ENCODE peak calls at places on chromosomes 3 and 15, in eight cellular contexts. L is GM23338, V is fibroblast of villous mesenchyme, U is GM12865, G is heart left ventricle, Q is cardiac muscle cell, R is retinal pigment epithelial cell, M is PC-3. S is an unnamed sample.

GRCh38 chr15:67240235-67241131 is 14.0 kb downstream of the AAGAB start:
- DNase-seq in U (peak), M (peak), V (no peak), R (no peak), Q (peak), L (peak), G (no peak), S (no peak)

GRCh38 chr3:174318146-174318545 is 541.0 kb upstream of the NAALADL2 start:
- DNase-seq in Q (no peak), U (no peak), R (no peak), L (no peak), V (no peak), G (no peak), M (no peak), S (peak)

GRCh38 chr15:22811640-22812039 is 25.2 kb downstream of the NIPA1 start:
- DNase-seq in M (peak), Q (no peak), G (no peak), L (peak), V (peak), U (no peak), R (no peak), S (peak)

GRCh38 chr3:120137548-120137947 is 43.3 kb upstream of the GSK3B start:
- DNase-seq in M (no peak), L (no peak), Q (no peak), R (no peak), G (no peak), U (no peak), V (no peak), S (no peak)

GRCh38 chr3:100226712-100227429 is 33.9 kb upstream of the TBC1D23 start:
- DNase-seq in G (no peak), M (peak), U (no peak), R (no peak), L (no peak), V (peak), Q (no peak), S (peak)

GRCh38 chr3:99108508-99108907 is 207.0 kb upstream of the DCBLD2 start:
- DNase-seq in U (no peak), R (peak), Q (no peak), G (no peak), V (peak), L (no peak), M (peak), S (peak)

GRCh38 chr3:14301558-14301957 is 100.8 kb upstream of the SLC6A6 start:
- DNase-seq in G (no peak), L (peak), M (no peak), U (no peak), R (no peak), Q (no peak), V (peak), S (peak)

GRCh38 chr3:41997702-41998551 is 36.0 kb upstream of the ULK4 start:
- DNase-seq in R (no peak), V (no peak), G (no peak), L (peak), U (peak), M (no peak), Q (peak), S (no peak)

GRCh38 chr3:186790261-186790981 is 7.0 kb downstream of the EIF4A2 start:
- DNase-seq in U (peak), G (no peak), L (peak), M (peak), R (peak), V (peak), Q (peak), S (peak)

GRCh38 chr15:22257047-22257667 is 176.8 kb downstream of the OR4M2 start:
- DNase-seq in M (no peak), Q (no peak), U (no peak), R (no peak), V (peak), L (no peak), G (no peak), S (no peak)

GRCh38 chr3:150760431-150761200 is 2.4 kb downstream of the SIAH2 start:
- DNase-seq in G (no peak), U (peak), R (no peak), L (no peak), M (no peak), V (peak), Q (no peak), S (no peak)

GRCh38 chr15:98858610-98859023 is 149.0 kb downstream of the PGPEP1L start:
- DNase-seq in Q (no peak), V (no peak), M (no peak), G (no peak), R (no peak), L (no peak), U (no peak), S (no peak)

GRCh38 chr15:89332446-89332845 is 2.2 kb downstream of the POLG start:
- DNase-seq in U (peak), L (peak), V (peak), G (no peak), Q (peak), M (peak), R (no peak), S (peak)

GRCh38 chr15:87556886-87557285 is 699.7 kb downstream of the NTRK3 start:
- DNase-seq in Q (no peak), R (no peak), V (no peak), M (peak), U (no peak), G (no peak), L (no peak), S (no peak)

GRCh38 chr3:138974467-138974866 is 27.4 kb downstream of the FOXL2NB start:
- DNase-seq in G (no peak), V (no peak), M (peak), U (no peak), Q (no peak), R (no peak), L (no peak), S (peak)

GRCh38 chr15:33206366-33206765 is 11.9 kb upstream of the FMN1 start:
- DNase-seq in V (no peak), M (no peak), Q (no peak), L (no peak), U (no peak), G (no peak), R (no peak), S (no peak)

GRCh38 chr3:196406806-196407470 is 25.3 kb downstream of the UBXN7 start:
- DNase-seq in U (no peak), V (peak), G (no peak), M (no peak), Q (no peak), L (peak), R (peak), S (peak)

GRCh38 chr3:125148836-125149235 is 63.7 kb downstream of the SLC12A8 start:
- DNase-seq in R (no peak), M (no peak), V (peak), L (no peak), G (peak), U (peak), Q (no peak), S (peak)

GRCh38 chr3:55189359-55189801 is 261.5 kb upstream of the LRTM1 start:
- DNase-seq in U (no peak), M (no peak), L (peak), R (no peak), G (peak), Q (no peak), V (peak), S (peak)

GRCh38 chr15:100353469-100353868 is 11.7 kb upstream of the ADAMTS17 start:
- DNase-seq in Q (no peak), V (no peak), L (no peak), R (no peak), M (no peak), U (no peak), G (no peak), S (no peak)

GRCh38 chr3:128369881-128370642 is 96.6 kb downstream of the DNAJB8 start:
- DNase-seq in Q (peak), V (no peak), G (no peak), U (peak), R (no peak), L (peak), M (no peak), S (no peak)
- TF ChIP-seq CTCF in Q (no peak), V (no peak), G (no peak), U (no peak), R (peak), L (peak), M (peak), S (no peak)

GRCh38 chr3:37324752-37325407 is 150.5 kb upstream of the LRRFIP2 start:
- DNase-seq in G (no peak), L (no peak), V (no peak), M (no peak), U (no peak), R (no peak), Q (no peak), S (peak)
- H3K4me3 ChIP-seq in G (no peak), L (no peak), V (no peak), M (no peak), U (no peak), R (no peak), Q (no peak), S (no peak)

GRCh38 chr15:75210867-75211266 is 9.2 kb downstream of the C15orf39 start:
- DNase-seq in Q (no peak), U (no peak), R (no peak), L (no peak), G (no peak), V (no peak), M (no peak), S (no peak)

GRCh38 chr15:75213768-75214221 is 12.1 kb downstream of the C15orf39 start:
- DNase-seq in G (no peak), R (no peak), L (no peak), Q (no peak), M (no peak), V (no peak), U (peak), S (no peak)

GRCh38 chr15:75213212-75213767 is 11.6 kb downstream of the C15orf39 start:
- DNase-seq in G (no peak), R (no peak), U (no peak), L (no peak), M (no peak), V (no peak), Q (no peak), S (no peak)

GRCh38 chr15:75212200-75212858 is 10.6 kb downstream of the C15orf39 start:
- DNase-seq in G (no peak), M (no peak), U (no peak), Q (no peak), R (no peak), V (no peak), L (no peak), S (no peak)

GRCh38 chr15:75211436-75212199 is 9.9 kb downstream of the C15orf39 start:
- DNase-seq in U (no peak), V (peak), M (no peak), G (no peak), L (no peak), R (no peak), Q (no peak), S (no peak)
- TF ChIP-seq CTCF in U (no peak), V (no peak), M (no peak), G (no peak), L (no peak), R (no peak), Q (no peak), S (no peak)

DNA sequence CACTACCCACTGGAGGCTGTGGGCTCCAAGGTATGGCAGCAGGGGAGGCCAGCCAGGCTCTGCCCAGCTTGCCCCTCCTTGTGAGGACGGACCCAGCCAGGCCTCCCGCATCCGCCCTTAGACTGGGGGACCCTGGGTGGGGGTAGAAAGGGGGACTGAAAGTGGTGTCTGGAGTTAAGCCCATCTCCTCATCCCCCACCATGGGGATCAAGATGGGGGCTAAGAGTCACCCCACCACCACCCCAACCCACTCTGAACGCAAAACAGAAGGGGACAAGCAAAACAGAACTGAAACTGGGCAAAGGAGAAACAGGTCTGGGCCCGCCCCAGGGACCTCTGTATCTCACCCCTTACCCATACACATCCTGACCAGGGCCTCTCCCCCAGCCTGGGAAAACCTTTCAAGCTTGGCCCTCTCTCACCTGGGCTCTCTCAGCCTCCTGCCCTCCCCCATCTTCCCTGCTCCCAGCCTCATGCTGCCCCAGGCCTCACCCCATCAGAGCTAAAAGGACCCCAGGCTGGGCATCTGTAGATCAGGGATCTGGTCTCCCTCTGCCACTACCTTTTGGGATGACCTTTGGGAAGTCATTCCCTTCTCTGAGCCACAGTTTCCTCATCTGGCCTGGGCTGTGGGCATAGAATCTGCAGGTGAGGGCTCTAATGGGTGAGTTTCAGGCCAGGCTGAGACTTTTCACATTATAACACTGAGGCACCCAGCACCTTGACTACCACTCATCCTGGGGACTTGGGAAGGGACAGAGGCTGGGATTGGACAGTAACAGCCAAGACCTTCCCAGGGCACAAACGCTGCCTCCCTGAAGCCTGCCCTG is 30.0 kb upstream of the CYP11A1 start:
- DNase-seq in Q (no peak), V (no peak), R (no peak), M (peak), L (no peak), G (no peak), U (peak), S (no peak)
- H3K4me3 ChIP-seq in Q (no peak), V (no peak), R (no peak), M (no peak), L (no peak), G (no peak), U (peak), S (no peak)

GRCh38 chr3:145087038-145087437 is 1073.9 kb downstream of the PLOD2 start:
- DNase-seq in V (no peak), L (no peak), M (no peak), Q (no peak), R (no peak), U (no peak), G (no peak), S (no peak)
- TF ChIP-seq CTCF in V (no peak), L (peak), M (no peak), Q (no peak), R (no peak), U (no peak), G (no peak), S (no peak)

GRCh38 chr15:40927497-40928346 is 1.4 kb upstream of the DLL4 start:
- DNase-seq in M (no peak), L (peak), R (no peak), G (no peak), Q (no peak), U (no peak), V (no peak), S (no peak)
- H3K4me3 ChIP-seq in M (peak), L (peak), R (peak), G (peak), Q (peak), U (peak), V (peak), S (peak)

GRCh38 chr3:57855943-57856342 is 99.8 kb downstream of the SLMAP start:
- DNase-seq in V (no peak), M (no peak), G (no peak), R (no peak), L (no peak), U (no peak), Q (no peak), S (peak)

GRCh38 chr3:57851304-57851703 is 95.2 kb downstream of the SLMAP start:
- DNase-seq in Q (no peak), V (no peak), R (no peak), M (no peak), U (no peak), L (no peak), G (no peak), S (no peak)

GRCh38 chr3:57856675-57857074 is 100.6 kb downstream of the SLMAP start:
- DNase-seq in L (peak), G (no peak), U (peak), V (peak), Q (no peak), M (peak), R (no peak), S (no peak)

GRCh38 chr3:57855281-57855680 is 99.2 kb downstream of the SLMAP start:
- DNase-seq in R (no peak), V (no peak), Q (no peak), U (no peak), G (no peak), L (no peak), M (peak), S (peak)

GRCh38 chr3:57852896-57853295 is 96.8 kb downstream of the SLMAP start:
- DNase-seq in R (no peak), Q (no peak), M (peak), L (peak), U (no peak), G (no peak), V (peak), S (peak)
- TF ChIP-seq CTCF in R (peak), Q (peak), M (peak), L (no peak), U (no peak), G (peak), V (peak), S (peak)

GRCh38 chr3:152374260-152374990 is 105.7 kb downstream of the MBNL1 start:
- DNase-seq in M (no peak), G (no peak), U (peak), L (no peak), R (no peak), V (no peak), Q (no peak), S (peak)

GRCh38 chr3:152379415-152380042 is 110.8 kb downstream of the MBNL1 start:
- DNase-seq in L (no peak), V (no peak), U (no peak), R (no peak), Q (no peak), G (no peak), M (no peak), S (no peak)

GRCh38 chr3:152375546-152375945 is 106.8 kb downstream of the MBNL1 start:
- DNase-seq in M (peak), Q (no peak), R (no peak), G (no peak), U (no peak), L (no peak), V (no peak), S (peak)

GRCh38 chr3:152377184-152377570 is 108.4 kb downstream of the MBNL1 start:
- DNase-seq in V (no peak), R (no peak), L (no peak), G (no peak), M (no peak), Q (no peak), U (no peak), S (no peak)

DNA sequence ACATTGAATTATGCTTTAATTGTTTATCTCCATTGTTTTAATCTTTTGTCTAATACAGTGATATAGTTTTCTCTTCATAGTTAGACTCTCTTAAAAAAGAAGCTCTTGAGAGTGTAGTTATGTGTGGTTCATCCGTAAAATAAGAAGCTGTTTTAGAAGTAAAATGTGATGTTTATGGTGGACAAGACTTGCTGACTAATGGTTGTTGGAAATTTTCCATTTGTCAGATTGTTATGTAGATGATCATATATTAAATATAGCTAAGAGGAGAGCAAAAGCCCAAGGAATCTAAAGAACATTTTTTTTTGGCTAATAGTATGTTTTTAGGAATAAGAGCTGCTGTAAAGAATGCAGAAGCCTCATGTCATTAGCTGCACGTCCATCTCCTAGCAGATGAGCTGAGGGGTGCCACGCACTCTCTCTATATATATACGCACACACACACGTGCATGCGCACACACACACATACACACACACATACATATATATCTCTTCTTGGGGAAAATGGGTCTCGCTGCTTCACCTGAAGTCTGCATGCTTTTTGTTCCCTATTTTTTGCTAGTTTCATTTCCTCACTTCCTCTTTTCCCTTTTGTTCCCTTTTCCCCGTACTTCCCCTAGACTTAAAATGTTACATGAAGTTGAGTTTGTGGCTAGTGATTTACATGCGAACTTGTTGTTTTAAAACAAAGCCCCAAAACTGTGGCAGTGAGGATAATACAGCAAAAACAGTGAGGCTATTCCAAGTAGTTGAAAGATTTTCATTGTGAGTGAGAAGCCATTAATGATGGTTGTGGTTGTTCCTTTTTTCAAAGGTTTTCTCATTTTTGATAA is 107.8 kb downstream of the MBNL1 start:
- DNase-seq in M (peak), Q (no peak), U (peak), G (no peak), L (no peak), R (no peak), V (peak), S (peak)
- H3K4me3 ChIP-seq in M (no peak), Q (no peak), U (peak), G (no peak), L (no peak), R (no peak), V (no peak), S (no peak)

GRCh38 chr15:38430106-38430760 is 23.7 kb upstream of the FAM98B start:
- DNase-seq in R (no peak), M (no peak), L (no peak), V (no peak), U (no peak), Q (no peak), G (no peak), S (no peak)

GRCh38 chr15:38425269-38425668 is 28.7 kb upstream of the FAM98B start:
- DNase-seq in G (no peak), V (no peak), Q (no peak), U (no peak), R (no peak), L (no peak), M (no peak), S (no peak)

GRCh38 chr15:38424101-38424552 is 29.8 kb upstream of the FAM98B start:
- DNase-seq in U (peak), M (no peak), R (no peak), V (peak), G (no peak), L (no peak), Q (no peak), S (no peak)

GRCh38 chr15:38427380-38427779 is 26.5 kb upstream of the FAM98B start:
- DNase-seq in V (no peak), Q (no peak), U (peak), R (no peak), M (no peak), G (no peak), L (peak), S (no peak)
- TF ChIP-seq CTCF in V (no peak), Q (no peak), U (no peak), R (no peak), M (no peak), G (no peak), L (peak), S (no peak)

GRCh38 chr3:62373215-62373614 is at the start of gene FEZF2:
- DNase-seq in R (no peak), U (no peak), V (no peak), Q (no peak), L (peak), M (no peak), G (no peak), S (no peak)

GRCh38 chr3:62373714-62374333 is 474 bp upstream of the FEZF2 start:
- DNase-seq in V (no peak), G (no peak), L (peak), M (no peak), Q (no peak), U (no peak), R (no peak), S (no peak)

GRCh38 chr3:62375655-62376054 is 2.3 kb upstream of the FEZF2 start:
- DNase-seq in V (no peak), M (no peak), Q (no peak), G (no peak), L (peak), U (no peak), R (no peak), S (no peak)

GRCh38 chr3:62372621-62373041 is 719 bp downstream of the FEZF2 start:
- DNase-seq in G (no peak), V (no peak), Q (no peak), M (no peak), L (no peak), R (no peak), U (no peak), S (no peak)

DNA sequence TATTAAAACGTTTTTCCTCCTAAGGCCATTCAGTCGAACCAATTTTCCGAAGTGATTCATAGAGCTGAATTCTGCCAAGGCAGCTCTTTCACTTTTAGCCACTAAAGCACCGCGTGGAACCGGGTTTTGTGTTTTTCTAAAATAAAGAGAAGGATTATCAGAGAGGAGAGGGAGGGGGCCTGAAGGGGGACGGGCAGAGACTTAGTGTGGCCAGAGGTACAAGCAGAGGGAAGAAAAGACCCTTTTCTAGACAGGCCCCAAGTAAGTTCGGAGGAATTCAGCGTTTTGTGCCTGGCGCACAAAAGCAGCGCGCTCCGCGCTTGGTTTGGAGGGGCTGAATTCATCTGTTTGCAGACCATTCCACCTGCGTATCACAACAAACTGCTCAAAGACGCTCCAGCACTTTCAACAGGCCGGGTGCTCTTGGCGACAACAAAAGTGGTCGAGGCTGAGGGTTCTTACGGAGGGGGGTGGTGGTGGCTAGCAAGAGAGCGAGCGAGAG is 1.1 kb upstream of the FEZF2 start:
- DNase-seq in U (no peak), G (no peak), R (no peak), M (no peak), Q (no peak), V (peak), L (peak), S (peak)
- H3K4me3 ChIP-seq in U (no peak), G (peak), R (no peak), M (peak), Q (no peak), V (no peak), L (peak), S (peak)

S was measured in AG10803.